ENCODE peak calls at places on chromosomes 3 and 15, in seven cellular contexts. D is astrocyte, B is stomach, U is upper lobe of left lung, S is psoas muscle, P is transverse colon, H is tibial artery. N is an unnamed sample. For H3K4me1, the result is how much of the 10 kb centered on the place peaks cover.

GRCh38 chr3:136817448-136817847 is 1.5 kb upstream of the SLC35G2 start:
- DNase-seq in B (no peak), D (peak), U (peak), P (no peak), H (no peak), S (no peak), N (no peak)

GRCh38 chr3:158770254-158771017 is 31.4 kb upstream of the MFSD1 start:
- DNase-seq in P (no peak), S (no peak), U (no peak), B (no peak), H (no peak), D (peak), N (no peak)

GRCh38 chr15:25169318-25169717 is 214.5 kb downstream of the SNRPN start:
- DNase-seq in H (no peak), D (no peak), B (peak), S (no peak), U (no peak), P (no peak), N (peak)

GRCh38 chr3:169813757-169814517 is 1.2 kb upstream of the LRRC34 start:
- DNase-seq in B (peak), P (peak), D (no peak), S (no peak), H (no peak), U (peak), N (no peak)

GRCh38 chr3:29322586-29322985 is 41.7 kb downstream of the RBMS3 start:
- DNase-seq in B (no peak), H (no peak), D (no peak), U (no peak), S (no peak), P (no peak), N (no peak)

GRCh38 chr15:39654308-39654707 is 73.4 kb downstream of the THBS1 start:
- DNase-seq in S (no peak), H (no peak), U (no peak), D (no peak), B (no peak), P (no peak), N (no peak)

GRCh38 chr3:182755308-182756106 is 37.8 kb upstream of the ATP11B start:
- DNase-seq in S (no peak), B (no peak), H (no peak), P (no peak), U (no peak), D (peak), N (no peak)

GRCh38 chr3:146259880-146260589 is 9.1 kb upstream of the PLSCR4 start:
- DNase-seq in P (no peak), S (no peak), H (no peak), D (no peak), B (no peak), U (no peak), N (no peak)

GRCh38 chr3:44439499-44440295 is 37.8 kb downstream of the ZNF445 start:
- DNase-seq in P (peak), D (peak), S (peak), H (peak), U (peak), B (peak), N (peak)

GRCh38 chr15:39828374-39828931 is 45.8 kb upstream of the FSIP1 start:
- DNase-seq in D (peak), H (no peak), P (peak), S (no peak), U (no peak), B (no peak), N (no peak)

GRCh38 chr15:36901012-36901411 is 199.3 kb downstream of the MEIS2 start:
- DNase-seq in S (no peak), H (no peak), P (no peak), D (no peak), U (no peak), B (no peak), N (no peak)

GRCh38 chr3:101466465-101467309 is 46.3 kb downstream of the SENP7 start:
- DNase-seq in H (no peak), D (no peak), B (peak), U (peak), S (no peak), P (peak), N (no peak)

GRCh38 chr15:85717212-85717611 is 77.5 kb downstream of the KLHL25 start:
- DNase-seq in H (no peak), B (no peak), D (no peak), P (no peak), S (no peak), U (no peak), N (no peak)

GRCh38 chr3:195040094-195040493 is 230.9 kb downstream of the XXYLT1 start:
- DNase-seq in H (peak), P (no peak), B (no peak), S (no peak), D (no peak), U (peak), N (peak)

GRCh38 chr3:11498174-11498573 is 145.5 kb downstream of the VGLL4 start:
- DNase-seq in D (no peak), S (no peak), B (no peak), U (no peak), P (no peak), H (no peak), N (no peak)

GRCh38 chr15:79431636-79432344 is at the start of gene MINAR1:
- DNase-seq in H (no peak), B (no peak), S (no peak), U (no peak), P (no peak), D (peak), N (no peak)

GRCh38 chr3:195766671-195767070 is 45.1 kb downstream of the MUC4 start:
- DNase-seq in B (no peak), H (peak), P (no peak), D (no peak), S (no peak), U (no peak), N (no peak)

GRCh38 chr3:76096036-76096435 is 310.7 kb upstream of the ZNF717 start:
- DNase-seq in P (no peak), D (peak), H (no peak), U (no peak), S (no peak), B (no peak), N (no peak)

DNA sequence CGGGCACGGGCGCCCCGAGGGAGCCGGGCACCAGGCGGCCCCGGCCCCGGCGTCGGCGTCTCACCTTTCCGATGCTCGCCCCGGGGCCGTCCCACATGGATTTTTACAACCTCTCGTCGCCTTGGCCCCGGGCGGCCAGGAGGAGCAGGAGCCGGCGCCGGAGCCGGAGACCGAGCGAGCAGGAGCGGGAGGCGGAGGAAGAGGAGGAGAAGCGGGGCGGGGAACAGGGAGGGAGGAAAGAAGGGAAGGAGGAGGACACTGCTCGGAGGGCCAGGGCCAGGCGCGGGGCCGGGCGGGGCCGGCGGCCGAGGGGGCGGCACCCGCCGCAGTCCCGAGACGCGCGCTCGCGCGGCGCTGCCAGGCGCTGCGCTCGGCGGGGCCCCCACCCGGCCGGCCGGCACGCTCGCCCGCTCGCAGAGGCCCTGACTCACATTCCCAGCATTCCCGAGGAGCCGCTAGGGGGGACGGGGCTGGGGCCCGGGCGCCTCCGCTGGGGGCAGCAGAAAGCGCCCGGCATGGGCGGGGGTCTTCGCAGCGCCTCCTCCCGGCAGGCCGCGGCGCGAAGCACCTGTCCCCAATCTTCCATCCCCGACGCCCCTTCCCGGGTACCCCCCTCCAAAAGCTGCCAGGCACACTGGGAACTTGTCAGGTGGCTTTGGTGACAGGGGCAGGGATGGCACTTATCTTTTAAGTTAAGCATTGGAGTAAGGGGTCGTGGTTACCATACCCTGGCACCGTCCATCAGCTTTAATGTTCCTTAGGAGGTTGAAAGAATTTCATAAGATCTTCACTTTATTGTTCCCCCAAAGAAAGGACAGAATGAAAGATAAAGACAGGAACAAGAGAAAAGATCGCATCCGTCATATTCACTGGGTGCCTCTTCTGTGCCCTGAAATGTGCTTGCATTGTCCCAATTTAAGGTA is at the start of gene ERC2:
- DNase-seq in H (no peak), P (peak), D (peak), B (peak), U (peak), S (peak), N (no peak)
- TF ChIP-seq CTCF in H (no peak), P (no peak), D (peak), B (no peak), U (no peak), S (no peak), N (no peak)

GRCh38 chr15:64855206-64856000 is 13.7 kb downstream of the PLEKHO2 start:
- DNase-seq in S (no peak), D (no peak), B (no peak), H (no peak), P (no peak), U (peak), N (no peak)
- H3K4me1 ChIP-seq in S (under half), D (under half), B (half or more), H (under half), P (under half), U (half or more), N (under half)

DNA sequence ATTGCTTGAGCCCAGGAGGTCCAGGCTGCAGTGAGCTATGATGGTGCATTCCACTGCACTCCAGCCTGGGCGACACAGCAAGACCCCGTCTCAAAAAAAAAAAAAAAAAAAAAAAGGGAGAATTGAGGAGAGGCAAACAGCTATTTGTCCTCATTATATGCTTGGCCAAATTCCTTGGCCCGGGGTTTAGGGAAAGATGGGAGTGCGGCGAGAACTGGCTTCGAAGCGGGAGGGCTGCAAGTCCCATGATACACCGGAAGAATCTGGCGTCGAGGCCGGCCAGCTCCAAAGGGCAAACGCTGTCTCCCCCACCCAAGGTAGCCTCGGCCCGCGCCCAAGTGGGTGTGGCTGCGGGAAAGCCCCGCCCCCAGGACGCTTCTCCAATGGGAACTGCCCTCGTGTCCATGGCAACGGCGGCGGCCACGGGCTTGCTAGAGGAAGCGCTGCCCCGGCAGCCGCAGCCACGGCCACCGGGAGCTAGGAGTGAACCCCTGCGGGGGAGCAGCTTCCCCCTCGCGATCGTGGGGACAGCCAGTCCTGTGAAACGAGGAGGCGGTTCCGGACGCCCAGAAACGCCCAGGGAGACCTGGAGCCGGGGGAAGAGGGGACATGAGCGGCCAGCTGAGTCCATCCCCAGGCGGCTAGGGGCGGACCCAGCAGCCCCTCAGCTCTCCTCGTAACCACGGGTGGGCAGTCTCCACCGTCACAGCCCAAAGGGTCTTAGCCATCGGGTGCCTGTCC is at the start of gene TTLL13:
- DNase-seq in P (peak), B (peak), H (peak), S (peak), U (peak), D (peak), N (peak)
- H3K27ac ChIP-seq in P (peak), B (peak), H (peak), S (no peak), U (no peak), D (no peak), N (no peak)

DNA sequence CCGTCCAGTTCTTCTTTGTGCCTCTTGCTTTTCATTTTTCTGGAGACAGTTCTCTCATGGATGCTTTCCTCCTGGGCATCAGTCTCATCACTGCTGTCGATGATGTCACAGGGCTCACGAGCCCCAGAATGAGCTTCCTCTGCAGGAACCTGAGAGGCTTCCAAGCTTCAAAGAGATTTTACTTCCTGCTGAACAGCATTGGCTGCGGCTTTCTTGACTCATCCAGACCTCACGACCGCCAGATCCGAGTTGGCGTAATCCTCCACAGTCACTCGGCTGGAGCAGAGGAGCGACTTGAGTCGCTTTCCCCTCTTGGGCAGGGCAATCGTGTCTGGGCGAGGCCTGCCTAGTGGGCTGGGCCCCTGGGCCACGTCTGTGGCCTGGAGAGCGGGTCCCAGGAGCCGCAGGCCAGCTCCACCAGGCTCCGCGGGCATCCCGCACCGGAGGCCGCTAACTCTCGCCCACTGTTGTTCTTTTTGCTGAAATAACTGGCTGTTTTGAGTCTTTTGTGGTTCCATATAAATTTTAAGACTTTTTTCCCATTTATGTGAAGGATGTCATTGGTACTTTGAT is 20.8 kb upstream of the FAN1 start:
- DNase-seq in S (no peak), P (no peak), H (no peak), U (no peak), D (no peak), B (no peak), N (no peak)
- TF ChIP-seq CTCF in S (no peak), P (no peak), H (no peak), U (no peak), D (no peak), B (no peak), N (no peak)

DNA sequence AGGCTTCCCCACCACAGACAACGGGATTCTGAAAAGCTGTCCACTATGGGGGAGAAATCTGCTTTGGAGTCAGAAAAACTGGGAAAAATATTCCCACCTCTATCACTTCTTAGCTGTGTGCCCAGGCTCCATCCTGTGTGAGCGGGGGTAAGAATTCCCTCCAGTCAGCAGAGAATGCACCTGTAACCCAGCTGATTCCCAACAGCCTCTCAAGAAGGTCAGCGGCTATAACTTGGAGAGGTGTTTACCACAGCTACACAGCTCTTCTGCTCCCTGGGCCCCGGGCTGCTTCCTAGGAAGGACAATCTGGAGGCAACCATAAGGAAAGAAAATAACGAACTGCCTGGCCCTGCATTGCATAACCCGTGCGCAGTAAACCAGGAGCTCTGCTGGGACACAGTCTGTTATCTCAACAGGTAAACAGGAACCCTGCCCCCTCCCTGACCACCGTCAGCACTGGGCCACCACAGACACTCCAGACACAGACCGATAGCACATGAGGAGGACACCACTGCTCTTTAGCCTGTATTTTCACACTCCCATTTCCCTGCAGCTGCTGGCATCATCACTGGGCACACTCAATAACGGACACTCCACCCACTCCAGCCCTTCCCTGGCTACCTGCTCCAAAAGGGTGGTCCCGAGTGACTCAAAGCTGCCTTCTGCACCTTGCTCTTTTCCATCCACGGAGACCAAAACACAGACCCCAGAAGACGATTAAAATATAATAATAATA is 2.1 kb downstream of the RAB43 start:
- DNase-seq in H (no peak), B (peak), D (no peak), P (peak), S (no peak), U (peak), N (no peak)
- H3K4me1 ChIP-seq in H (under half), B (half or more), D (under half), P (under half), S (under half), U (half or more), N (under half)

GRCh38 chr3:14431556-14431927 is 29.1 kb downstream of the SLC6A6 start:
- DNase-seq in S (no peak), H (no peak), D (no peak), P (peak), U (peak), B (no peak), N (no peak)

GRCh38 chr3:14434541-14435151 is 32.2 kb downstream of the SLC6A6 start:
- DNase-seq in B (peak), U (peak), H (no peak), D (no peak), S (peak), P (peak), N (no peak)

GRCh38 chr3:14431928-14432834 is 29.8 kb downstream of the SLC6A6 start:
- DNase-seq in B (peak), S (peak), P (peak), U (peak), H (peak), D (peak), N (peak)

GRCh38 chr3:14434105-14434504 is 31.7 kb downstream of the SLC6A6 start:
- DNase-seq in U (peak), H (no peak), B (peak), S (peak), P (no peak), D (peak), N (no peak)

DNA sequence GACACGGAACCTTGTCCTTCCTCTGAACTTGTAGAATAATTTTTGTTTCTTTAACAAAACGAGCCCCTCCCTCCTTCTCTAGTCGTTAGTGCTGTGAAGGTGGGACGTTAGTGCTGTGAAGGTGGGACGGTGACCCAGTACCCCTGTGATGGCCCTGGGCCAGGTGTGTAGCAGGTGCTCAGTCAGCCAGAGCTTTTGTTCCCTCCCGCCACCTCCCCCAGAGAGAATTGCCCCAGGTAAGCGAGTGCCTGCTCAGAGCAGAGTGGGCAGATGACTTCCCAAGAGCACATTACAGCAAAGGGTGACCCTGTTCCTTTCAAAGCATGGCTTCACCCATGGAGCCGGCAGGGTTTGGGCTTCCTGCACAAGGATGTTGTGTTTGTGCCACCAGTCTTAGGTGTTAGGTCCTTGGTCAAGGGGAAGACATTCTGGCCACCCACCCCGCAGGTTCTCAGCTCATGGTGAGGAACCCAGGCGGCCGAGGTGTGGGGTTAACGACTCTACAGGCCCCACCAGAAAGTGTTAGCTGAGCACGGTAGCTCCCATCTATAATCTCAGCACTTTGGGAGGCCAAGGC is 30.7 kb downstream of the SLC6A6 start:
- DNase-seq in H (no peak), S (no peak), D (no peak), U (no peak), P (peak), B (peak), N (no peak)
- H3K27ac ChIP-seq in H (peak), S (peak), D (no peak), U (peak), P (peak), B (peak), N (peak)

DNA sequence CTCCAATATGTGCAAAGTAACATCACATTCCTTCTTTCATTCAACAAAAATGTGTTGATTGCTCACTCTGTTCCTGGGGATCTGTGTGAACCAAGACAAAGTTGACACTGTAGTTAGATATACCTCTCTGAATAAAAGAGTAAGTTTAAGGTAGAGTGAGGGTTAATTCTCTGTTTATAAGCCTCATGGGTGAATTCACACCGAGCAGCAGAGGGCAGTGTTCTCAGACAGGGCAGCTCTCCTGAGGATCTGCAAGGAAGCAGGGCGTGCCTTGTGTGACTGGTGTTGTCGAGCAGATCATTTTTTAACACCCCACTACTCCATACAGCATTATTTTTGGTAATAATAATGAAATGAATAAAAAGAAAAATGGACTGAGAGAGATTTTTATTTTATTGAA is 34.4 kb downstream of the PAQR9 start:
- DNase-seq in S (peak), U (peak), H (no peak), D (no peak), P (peak), B (peak), N (no peak)
- TF ChIP-seq CTCF in S (peak), U (no peak), H (no peak), D (peak), P (peak), B (no peak), N (peak)

GRCh38 chr3:46934067-46934466 is 42.5 kb downstream of the CCDC12 start:
- DNase-seq in S (peak), H (peak), P (no peak), D (no peak), B (no peak), U (no peak), N (no peak)

GRCh38 chr3:46932455-46933225 is 43.9 kb downstream of the CCDC12 start:
- DNase-seq in U (no peak), B (peak), S (peak), D (no peak), H (peak), P (no peak), N (no peak)

GRCh38 chr3:46931631-46932441 is 44.7 kb downstream of the CCDC12 start:
- DNase-seq in S (peak), D (no peak), H (peak), B (peak), P (peak), U (peak), N (no peak)

GRCh38 chr3:46934508-46935167 is 41.9 kb downstream of the CCDC12 start:
- DNase-seq in U (no peak), P (no peak), B (no peak), H (peak), S (peak), D (no peak), N (no peak)

GRCh38 chr3:46933261-46933660 is 43.3 kb downstream of the CCDC12 start:
- DNase-seq in B (no peak), U (no peak), D (no peak), S (peak), P (no peak), H (peak), N (no peak)
- H3K4me1 ChIP-seq in B (half or more), U (half or more), D (half or more), S (half or more), P (half or more), H (under half), N (half or more)